ENCODE peak calls at places on chromosomes 7 and 10, in seven cellular contexts. X is GM12865; K is left kidney; B is GM23248; H is NCI-H774; J is stimulated activated CD4-positive, alpha-beta T cell treated with anti-CD3 and anti-CD28 coated beads, Interleukin-1b, Interleukin-23, amount 100 ng/mL, for 4 hours; P is ACHN. N is an unnamed sample.

GRCh38 chr7:137538361-137538762 is 194.8 kb upstream of the PTN start:
- DNase-seq in K (no peak), X (no peak), H (no peak), B (peak), J (no peak), P (no peak), N (no peak)

GRCh38 chr7:82631998-82632397 is 188.4 kb upstream of the CACNA2D1 start:
- DNase-seq in X (no peak), K (no peak), H (no peak), P (no peak), B (peak), J (no peak), N (no peak)

GRCh38 chr7:150974468-150975391 is 3.4 kb downstream of the KCNH2 start:
- DNase-seq in J (peak), H (peak), X (peak), K (peak), P (peak), B (peak), N (peak)

GRCh38 chr10:8361510-8361844 is 307.0 kb downstream of the GATA3 start:
- DNase-seq in B (no peak), X (no peak), J (no peak), K (no peak), H (no peak), P (no peak), N (no peak)

GRCh38 chr7:96034940-96035727 is 262.8 kb downstream of the DYNC1I1 start:
- DNase-seq in B (no peak), K (peak), J (no peak), P (no peak), H (peak), X (no peak), N (no peak)

GRCh38 chr7:95723583-95724180 is 48.7 kb upstream of the DYNC1I1 start:
- DNase-seq in B (peak), J (no peak), K (peak), P (peak), H (peak), X (peak), N (no peak)

GRCh38 chr10:84177541-84178386 is 4.2 kb downstream of the GPR15LG start:
- DNase-seq in J (no peak), H (no peak), P (no peak), X (peak), B (no peak), K (no peak), N (peak)

GRCh38 chr7:74542558-74543117 is 88.9 kb downstream of the GTF2IRD1 start:
- DNase-seq in X (no peak), P (no peak), K (no peak), B (no peak), J (no peak), H (peak), N (no peak)

GRCh38 chr10:96493871-96494525 is 19.7 kb downstream of the TLL2 start:
- DNase-seq in P (no peak), J (no peak), K (no peak), B (no peak), H (no peak), X (no peak), N (no peak)

GRCh38 chr7:131021460-131021859 is 287.5 kb upstream of the KLF14 start:
- DNase-seq in H (no peak), J (no peak), X (peak), B (no peak), P (no peak), K (no peak), N (no peak)

GRCh38 chr10:49284356-49284755 is 14.6 kb upstream of the C10orf71 start:
- DNase-seq in X (no peak), H (no peak), K (no peak), P (no peak), J (no peak), B (no peak), N (no peak)

GRCh38 chr7:14389052-14389988 is 399.9 kb upstream of the ETV1 start:
- DNase-seq in B (no peak), J (no peak), X (no peak), P (no peak), K (peak), H (peak), N (no peak)

GRCh38 chr7:84017653-84018052 is 176.9 kb downstream of the SEMA3A start:
- DNase-seq in B (peak), H (no peak), P (no peak), X (no peak), K (no peak), J (no peak), N (no peak)

GRCh38 chr10:67790534-67791408 is 47.2 kb downstream of the DNAJC12 start:
- DNase-seq in P (no peak), X (peak), K (peak), B (peak), H (no peak), J (no peak), N (no peak)

GRCh38 chr10:22805304-22805703 is 90.9 kb upstream of the PIP4K2A start:
- DNase-seq in P (peak), K (peak), X (no peak), B (peak), J (no peak), H (peak), N (no peak)

GRCh38 chr7:102455596-102455995 is 9.1 kb downstream of the ALKBH4 start:
- DNase-seq in B (no peak), K (no peak), J (no peak), X (no peak), P (no peak), H (no peak), N (no peak)

GRCh38 chr10:84563355-84563754 is 235.0 kb downstream of the CCSER2 start:
- DNase-seq in B (no peak), H (no peak), X (peak), P (no peak), J (no peak), K (no peak), N (no peak)

GRCh38 chr7:94423865-94424264 is 29.2 kb downstream of the COL1A2 start:
- DNase-seq in K (no peak), P (no peak), J (no peak), H (no peak), B (peak), X (no peak), N (no peak)

GRCh38 chr10:11757452-11757819 is 15.3 kb downstream of the ECHDC3 start:
- DNase-seq in K (peak), P (no peak), B (peak), H (peak), J (no peak), X (peak), N (no peak)

GRCh38 chr7:151727579-151728285 is 149.2 kb downstream of the PRKAG2 start:
- DNase-seq in P (peak), J (peak), X (peak), K (peak), B (peak), H (no peak), N (no peak)

GRCh38 chr7:149826344-149827088 is 11.7 kb upstream of the ZNF862 start:
- DNase-seq in H (no peak), B (no peak), P (no peak), J (no peak), X (no peak), K (no peak), N (no peak)

GRCh38 chr7:29345590-29345989 is 151.0 kb downstream of the CHN2 start:
- DNase-seq in K (peak), B (peak), X (peak), H (no peak), J (no peak), P (peak), N (peak)

GRCh38 chr10:777913-778479 is 88.5 kb upstream of the DIP2C start:
- DNase-seq in H (no peak), K (no peak), J (no peak), B (no peak), X (no peak), P (no peak), N (no peak)

GRCh38 chr10:120684211-120684610 is 167.0 kb upstream of the WDR11 start:
- DNase-seq in X (no peak), P (no peak), H (no peak), K (peak), J (no peak), B (no peak), N (no peak)

GRCh38 chr10:77163670-77164348 is 473.8 kb downstream of the KCNMA1 start:
- DNase-seq in J (no peak), H (peak), B (peak), K (peak), X (no peak), P (peak), N (no peak)

GRCh38 chr10:26593896-26594295 is 103.6 kb upstream of the PDSS1 start:
- DNase-seq in J (no peak), X (no peak), P (no peak), H (no peak), B (no peak), K (no peak), N (no peak)

GRCh38 chr7:140899883-140900282 is 24.8 kb downstream of the BRAF start:
- DNase-seq in B (no peak), P (no peak), J (no peak), H (no peak), X (peak), K (peak), N (no peak)

GRCh38 chr10:99396471-99396870 is 34.0 kb downstream of the GOT1 start:
- DNase-seq in J (no peak), P (peak), K (peak), B (peak), H (no peak), X (no peak), N (no peak)

GRCh38 chr7:99139031-99139430 is 4.9 kb downstream of the SMURF1 start:
- DNase-seq in X (no peak), K (no peak), H (no peak), B (peak), J (no peak), P (peak), N (no peak)

GRCh38 chr10:93903051-93903450 is 9.3 kb downstream of the SLC35G1 start:
- DNase-seq in B (no peak), H (no peak), J (no peak), K (no peak), X (no peak), P (no peak), N (no peak)

GRCh38 chr10:132704008-132704814 is 81.7 kb downstream of the NKX6-2 start:
- DNase-seq in P (no peak), B (no peak), K (no peak), X (no peak), H (no peak), J (no peak), N (no peak)

GRCh38 chr10:60611291-60611747 is 167.0 kb upstream of the CDK1 start:
- DNase-seq in H (no peak), X (no peak), B (peak), J (peak), P (peak), K (peak), N (no peak)

GRCh38 chr7:157693071-157693520 is 356.3 kb downstream of the DNAJB6 start:
- DNase-seq in X (no peak), K (no peak), J (no peak), P (no peak), B (no peak), H (no peak), N (no peak)

GRCh38 chr10:92241158-92241500 is 49.7 kb downstream of the CPEB3 start:
- DNase-seq in B (peak), K (peak), P (peak), X (peak), H (no peak), J (no peak), N (no peak)

GRCh38 chr7:47266799-47267198 is 315.1 kb downstream of the TNS3 start:
- DNase-seq in B (peak), H (no peak), J (no peak), P (peak), K (peak), X (no peak), N (no peak)

GRCh38 chr10:97590082-97590747 is 694 bp downstream of the C10orf62 start:
- DNase-seq in H (no peak), X (peak), J (no peak), P (no peak), K (no peak), B (no peak), N (peak)

GRCh38 chr10:1739751-1740150 is 2.4 kb upstream of the ADARB2 start:
- DNase-seq in X (no peak), P (no peak), J (no peak), B (no peak), K (no peak), H (no peak), N (no peak)

GRCh38 chr10:128218161-128218560 is 91.9 kb upstream of the MKI67 start:
- DNase-seq in H (no peak), K (no peak), J (no peak), B (no peak), X (no peak), P (no peak), N (no peak)

N was measured in natural killer cell.